ENCODE peak calls at places on chromosome 13, in ten cellular contexts. One of them, this sample, is unnamed.

GRCh38 chr13:89401209-89401810 is 1730.1 kb downstream of the SLITRK5 start:
- DNase-seq in stomach: no peak
- DNase-seq in H1: no peak
- DNase-seq in transverse colon: no peak
- DNase-seq in esophagus muscularis mucosa: no peak
- DNase-seq in upper lobe of left lung: no peak
- DNase-seq in HL-60: no peak
- DNase-seq in HepG2: no peak
- DNase-seq in GM23338: peak
- DNase-seq in breast epithelium: no peak
- DNase-seq in this sample: no peak

GRCh38 chr13:21061077-21061945 is at the start of gene LATS2:
- DNase-seq in GM23338: peak
- DNase-seq in HepG2: peak
- DNase-seq in HL-60: peak
- DNase-seq in stomach: peak
- DNase-seq in H1: peak
- DNase-seq in breast epithelium: peak
- DNase-seq in esophagus muscularis mucosa: peak
- DNase-seq in transverse colon: peak
- DNase-seq in upper lobe of left lung: peak
- DNase-seq in this sample: peak

GRCh38 chr13:81106348-81106747 is 765.4 kb upstream of the SPRY2 start:
- DNase-seq in H1: no peak
- DNase-seq in HL-60: no peak
- DNase-seq in GM23338: no peak
- DNase-seq in stomach: no peak
- DNase-seq in upper lobe of left lung: no peak
- DNase-seq in esophagus muscularis mucosa: no peak
- DNase-seq in HepG2: peak
- DNase-seq in breast epithelium: no peak
- DNase-seq in transverse colon: peak
- DNase-seq in this sample: no peak

GRCh38 chr13:82305588-82305987 is 1576.7 kb downstream of the SLITRK1 start:
- DNase-seq in breast epithelium: no peak
- DNase-seq in upper lobe of left lung: peak
- DNase-seq in transverse colon: no peak
- DNase-seq in stomach: no peak
- DNase-seq in HL-60: no peak
- DNase-seq in H1: no peak
- DNase-seq in HepG2: no peak
- DNase-seq in esophagus muscularis mucosa: no peak
- DNase-seq in GM23338: no peak
- DNase-seq in this sample: no peak

GRCh38 chr13:75762066-75762937 is 126.2 kb downstream of the LMO7 start:
- DNase-seq in H1: no peak
- DNase-seq in upper lobe of left lung: peak
- DNase-seq in GM23338: no peak
- DNase-seq in transverse colon: no peak
- DNase-seq in stomach: peak
- DNase-seq in esophagus muscularis mucosa: no peak
- DNase-seq in HepG2: peak
- DNase-seq in breast epithelium: no peak
- DNase-seq in HL-60: no peak
- DNase-seq in this sample: no peak

GRCh38 chr13:105144936-105145335 is 1390.5 kb downstream of the EFNB2 start:
- DNase-seq in upper lobe of left lung: no peak
- DNase-seq in HL-60: no peak
- DNase-seq in esophagus muscularis mucosa: no peak
- DNase-seq in transverse colon: no peak
- DNase-seq in H1: no peak
- DNase-seq in stomach: no peak
- DNase-seq in breast epithelium: no peak
- DNase-seq in HepG2: no peak
- DNase-seq in GM23338: no peak
- DNase-seq in this sample: no peak

GRCh38 chr13:32530841-32531253 is 7.7 kb downstream of the N4BP2L2 start:
- DNase-seq in HL-60: no peak
- DNase-seq in HepG2: no peak
- DNase-seq in stomach: no peak
- DNase-seq in esophagus muscularis mucosa: no peak
- DNase-seq in H1: no peak
- DNase-seq in upper lobe of left lung: no peak
- DNase-seq in GM23338: peak
- DNase-seq in breast epithelium: no peak
- DNase-seq in transverse colon: no peak
- DNase-seq in this sample: no peak

GRCh38 chr13:88223958-88224357 is 552.8 kb downstream of the SLITRK5 start:
- DNase-seq in GM23338: no peak
- DNase-seq in transverse colon: no peak
- DNase-seq in upper lobe of left lung: no peak
- DNase-seq in HL-60: no peak
- DNase-seq in stomach: no peak
- DNase-seq in HepG2: no peak
- DNase-seq in esophagus muscularis mucosa: no peak
- DNase-seq in H1: no peak
- DNase-seq in breast epithelium: no peak
- DNase-seq in this sample: no peak

GRCh38 chr13:26989261-26990007 is 182.2 kb downstream of the USP12 start:
- DNase-seq in GM23338: no peak
- DNase-seq in stomach: no peak
- DNase-seq in HepG2: no peak
- DNase-seq in esophagus muscularis mucosa: no peak
- DNase-seq in HL-60: no peak
- DNase-seq in H1: no peak
- DNase-seq in breast epithelium: no peak
- DNase-seq in upper lobe of left lung: peak
- DNase-seq in transverse colon: peak
- DNase-seq in this sample: no peak

GRCh38 chr13:26988059-26988769 is 183.4 kb downstream of the USP12 start:
- DNase-seq in transverse colon: peak
- DNase-seq in esophagus muscularis mucosa: no peak
- DNase-seq in H1: no peak
- DNase-seq in HepG2: peak
- DNase-seq in GM23338: no peak
- DNase-seq in breast epithelium: no peak
- DNase-seq in HL-60: no peak
- DNase-seq in upper lobe of left lung: peak
- DNase-seq in stomach: no peak
- DNase-seq in this sample: no peak

GRCh38 chr13:26993780-26994179 is 177.8 kb downstream of the USP12 start:
- DNase-seq in upper lobe of left lung: no peak
- DNase-seq in H1: no peak
- DNase-seq in esophagus muscularis mucosa: no peak
- DNase-seq in breast epithelium: no peak
- DNase-seq in HL-60: no peak
- DNase-seq in GM23338: no peak
- DNase-seq in HepG2: no peak
- DNase-seq in stomach: no peak
- DNase-seq in transverse colon: no peak
- DNase-seq in this sample: no peak

GRCh38 chr13:26992951-26993490 is 178.6 kb downstream of the USP12 start:
- DNase-seq in HepG2: no peak
- DNase-seq in H1: no peak
- DNase-seq in breast epithelium: no peak
- DNase-seq in HL-60: no peak
- DNase-seq in stomach: no peak
- DNase-seq in GM23338: no peak
- DNase-seq in transverse colon: no peak
- DNase-seq in upper lobe of left lung: no peak
- DNase-seq in esophagus muscularis mucosa: no peak
- DNase-seq in this sample: no peak

GRCh38 chr13:26991508-26992181 is 180.0 kb downstream of the USP12 start:
- DNase-seq in H1: no peak
- DNase-seq in HepG2: peak
- DNase-seq in stomach: peak
- DNase-seq in GM23338: no peak
- DNase-seq in esophagus muscularis mucosa: no peak
- DNase-seq in transverse colon: no peak
- DNase-seq in breast epithelium: no peak
- DNase-seq in upper lobe of left lung: peak
- DNase-seq in HL-60: no peak
- DNase-seq in this sample: no peak
- TF ChIP-seq POLR2AphosphoS5 in H1: no peak
- TF ChIP-seq POLR2AphosphoS5 in HepG2: peak
- TF ChIP-seq POLR2AphosphoS5 in stomach: no peak
- TF ChIP-seq POLR2AphosphoS5 in GM23338: no peak
- TF ChIP-seq POLR2AphosphoS5 in esophagus muscularis mucosa: peak
- TF ChIP-seq POLR2AphosphoS5 in transverse colon: no peak
- TF ChIP-seq POLR2AphosphoS5 in breast epithelium: no peak
- TF ChIP-seq POLR2AphosphoS5 in upper lobe of left lung: no peak
- TF ChIP-seq POLR2AphosphoS5 in HL-60: no peak
- TF ChIP-seq POLR2AphosphoS5 in this sample: no peak

GRCh38 chr13:30463820-30464495 is 1.8 kb downstream of the HMGB1 start:
- DNase-seq in H1: no peak
- DNase-seq in breast epithelium: peak
- DNase-seq in esophagus muscularis mucosa: peak
- DNase-seq in HepG2: peak
- DNase-seq in stomach: peak
- DNase-seq in HL-60: no peak
- DNase-seq in transverse colon: peak
- DNase-seq in GM23338: no peak
- DNase-seq in upper lobe of left lung: peak
- DNase-seq in this sample: peak

GRCh38 chr13:30465541-30466357 is at the start of gene HMGB1:
- DNase-seq in transverse colon: peak
- DNase-seq in upper lobe of left lung: peak
- DNase-seq in HL-60: peak
- DNase-seq in HepG2: peak
- DNase-seq in GM23338: peak
- DNase-seq in stomach: peak
- DNase-seq in esophagus muscularis mucosa: peak
- DNase-seq in breast epithelium: peak
- DNase-seq in H1: peak
- DNase-seq in this sample: peak

GRCh38 chr13:30464496-30465351 is 1.0 kb downstream of the HMGB1 start:
- DNase-seq in upper lobe of left lung: peak
- DNase-seq in breast epithelium: peak
- DNase-seq in esophagus muscularis mucosa: peak
- DNase-seq in transverse colon: peak
- DNase-seq in HepG2: peak
- DNase-seq in GM23338: peak
- DNase-seq in stomach: peak
- DNase-seq in H1: no peak
- DNase-seq in HL-60: no peak
- DNase-seq in this sample: peak

GRCh38 chr13:30466841-30467252 is 1.1 kb upstream of the HMGB1 start:
- DNase-seq in H1: no peak
- DNase-seq in HL-60: no peak
- DNase-seq in transverse colon: no peak
- DNase-seq in esophagus muscularis mucosa: no peak
- DNase-seq in GM23338: no peak
- DNase-seq in HepG2: no peak
- DNase-seq in stomach: no peak
- DNase-seq in breast epithelium: no peak
- DNase-seq in upper lobe of left lung: no peak
- DNase-seq in this sample: no peak

DNA sequence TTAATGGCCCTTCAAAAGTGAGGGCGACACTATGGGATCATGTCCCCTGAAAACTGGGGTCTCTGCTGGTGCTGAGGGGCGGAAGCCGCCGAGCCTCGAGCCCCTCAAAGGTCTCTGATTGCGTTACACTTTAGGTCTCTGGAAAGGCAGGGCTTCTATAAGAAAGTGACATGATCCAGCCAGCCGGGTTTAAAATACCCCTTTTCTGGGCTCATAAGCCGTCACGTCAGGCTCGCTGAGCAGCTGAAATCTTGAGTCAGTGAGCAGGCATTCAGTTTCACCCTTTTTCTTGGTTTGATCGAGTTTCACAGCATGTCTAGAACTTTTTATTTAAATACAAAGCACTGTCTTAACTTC is 600 bp upstream of the HMGB1 start:
- DNase-seq in breast epithelium: no peak
- DNase-seq in H1: no peak
- DNase-seq in esophagus muscularis mucosa: no peak
- DNase-seq in HepG2: no peak
- DNase-seq in stomach: no peak
- DNase-seq in transverse colon: no peak
- DNase-seq in HL-60: no peak
- DNase-seq in GM23338: peak
- DNase-seq in upper lobe of left lung: no peak
- DNase-seq in this sample: no peak
- H3K27ac ChIP-seq in breast epithelium: no peak
- H3K27ac ChIP-seq in H1: peak
- H3K27ac ChIP-seq in esophagus muscularis mucosa: peak
- H3K27ac ChIP-seq in HepG2: peak
- H3K27ac ChIP-seq in stomach: peak
- H3K27ac ChIP-seq in transverse colon: peak
- H3K27ac ChIP-seq in HL-60: peak
- H3K27ac ChIP-seq in GM23338: peak
- H3K27ac ChIP-seq in upper lobe of left lung: peak
- H3K27ac ChIP-seq in this sample: no peak

DNA sequence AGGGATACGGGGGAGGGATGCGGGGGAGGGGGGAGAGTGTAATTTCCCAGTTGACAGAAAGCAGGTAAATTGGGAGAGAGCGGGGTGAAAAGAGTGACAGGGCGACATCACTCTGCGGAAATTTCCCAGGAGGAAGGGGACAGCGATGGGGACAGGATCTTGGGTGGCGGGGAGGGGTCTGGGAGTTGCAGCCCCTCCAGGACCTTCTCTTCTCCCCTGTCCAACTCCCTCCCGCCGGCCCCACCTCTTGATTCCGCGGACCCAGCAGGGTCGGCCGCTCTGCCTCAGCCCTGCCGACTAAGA is 107.9 kb upstream of the DOCK9 start:
- DNase-seq in transverse colon: no peak
- DNase-seq in H1: no peak
- DNase-seq in breast epithelium: no peak
- DNase-seq in esophagus muscularis mucosa: no peak
- DNase-seq in GM23338: no peak
- DNase-seq in upper lobe of left lung: peak
- DNase-seq in HepG2: no peak
- DNase-seq in stomach: no peak
- DNase-seq in HL-60: no peak
- DNase-seq in this sample: no peak
- H3K4me3 ChIP-seq in transverse colon: peak
- H3K4me3 ChIP-seq in H1: peak
- H3K4me3 ChIP-seq in breast epithelium: peak
- H3K4me3 ChIP-seq in esophagus muscularis mucosa: peak
- H3K4me3 ChIP-seq in GM23338: peak
- H3K4me3 ChIP-seq in upper lobe of left lung: peak
- H3K4me3 ChIP-seq in HepG2: peak
- H3K4me3 ChIP-seq in stomach: peak
- H3K4me3 ChIP-seq in HL-60: peak
- H3K4me3 ChIP-seq in this sample: peak

DNA sequence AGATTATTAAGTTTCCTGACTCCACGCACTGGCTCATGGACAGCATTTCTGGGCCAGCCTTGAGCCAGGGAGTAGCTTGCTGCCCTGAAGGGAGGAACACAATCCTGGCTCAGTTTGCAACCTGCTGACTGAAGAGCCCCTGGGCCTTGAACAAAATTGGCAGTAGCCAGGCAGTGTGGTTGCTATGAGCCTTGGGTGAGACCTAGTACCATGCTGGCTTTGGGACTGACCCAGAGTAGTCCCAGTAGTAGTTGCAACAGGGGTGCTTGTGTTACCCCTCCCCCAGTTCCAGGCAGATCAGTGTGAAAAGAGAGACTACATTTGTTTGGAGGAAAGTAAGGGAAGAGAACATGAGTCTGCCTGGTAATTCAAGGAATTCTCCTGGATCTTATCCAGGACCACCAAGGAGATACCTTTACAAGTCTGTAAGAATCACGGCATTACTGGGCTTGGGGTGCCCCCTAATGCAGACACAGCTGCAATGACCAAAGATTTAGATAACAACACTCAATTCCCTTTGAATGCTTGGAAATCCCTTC is 22.0 kb downstream of the ITGBL1 start:
- DNase-seq in HepG2: no peak
- DNase-seq in GM23338: peak
- DNase-seq in stomach: no peak
- DNase-seq in transverse colon: no peak
- DNase-seq in H1: no peak
- DNase-seq in HL-60: no peak
- DNase-seq in upper lobe of left lung: no peak
- DNase-seq in breast epithelium: peak
- DNase-seq in esophagus muscularis mucosa: no peak
- DNase-seq in this sample: no peak
- TF ChIP-seq POLR2AphosphoS5 in HepG2: no peak
- TF ChIP-seq POLR2AphosphoS5 in GM23338: no peak
- TF ChIP-seq POLR2AphosphoS5 in stomach: no peak
- TF ChIP-seq POLR2AphosphoS5 in transverse colon: no peak
- TF ChIP-seq POLR2AphosphoS5 in H1: no peak
- TF ChIP-seq POLR2AphosphoS5 in HL-60: no peak
- TF ChIP-seq POLR2AphosphoS5 in upper lobe of left lung: no peak
- TF ChIP-seq POLR2AphosphoS5 in breast epithelium: no peak
- TF ChIP-seq POLR2AphosphoS5 in esophagus muscularis mucosa: no peak
- TF ChIP-seq POLR2AphosphoS5 in this sample: no peak